ENCODE peak calls at places on chromosomes 6 and 20, in five cellular contexts. S is transverse colon, W is breast epithelium, C is ascending aorta, N is left lung. E is an unnamed sample.

GRCh38 chr20:6765469-6766058 is 1.9 kb upstream of the BMP2 start:
- DNase-seq in S (no peak), W (no peak), C (no peak), N (no peak), E (no peak)

GRCh38 chr6:72649032-72649984 is 27.4 kb downstream of the KCNQ5 start:
- DNase-seq in S (no peak), W (no peak), C (no peak), N (no peak), E (no peak)

GRCh38 chr20:8401491-8401890 is 269.4 kb downstream of the PLCB1 start:
- DNase-seq in S (no peak), W (no peak), C (no peak), N (no peak), E (no peak)

GRCh38 chr6:2899596-2899995 is 3.5 kb downstream of the SERPINB9 start:
- DNase-seq in S (no peak), W (no peak), C (no peak), N (no peak), E (no peak)

GRCh38 chr6:121868191-121868590 is 432.7 kb downstream of the GJA1 start:
- DNase-seq in S (no peak), W (no peak), C (no peak), N (no peak), E (no peak)

GRCh38 chr6:33428219-33428890 is 8.5 kb downstream of the SYNGAP1 start:
- DNase-seq in S (peak; percentile 37), W (no peak), C (no peak), N (no peak), E (no peak)

GRCh38 chr6:28215425-28215824 is 9.7 kb upstream of the ZSCAN9 start:
- DNase-seq in S (peak; percentile 56), W (no peak), C (no peak), N (no peak), E (no peak)

GRCh38 chr20:50572922-50573777 is 63.0 kb downstream of the PTPN1 start:
- DNase-seq in S (no peak), W (no peak), C (peak; percentile 89), N (no peak), E (no peak)

GRCh38 chr6:5981274-5982026 is 25.3 kb downstream of the NRN1 start:
- DNase-seq in S (no peak), W (no peak), C (no peak), N (no peak), E (no peak)

GRCh38 chr6:149924933-149925252 is 2.0 kb upstream of the RAET1G start:
- DNase-seq in S (no peak), W (no peak), C (no peak), N (no peak), E (no peak)

GRCh38 chr6:113564401-113565161 is 292.6 kb upstream of the MARCKS start:
- DNase-seq in S (peak; percentile 65), W (peak; percentile 60), C (peak; percentile 76), N (peak; percentile 86), E (no peak)

GRCh38 chr6:166774292-166774691 is 147.2 kb upstream of the RPS6KA2 start:
- DNase-seq in S (no peak), W (no peak), C (no peak), N (no peak), E (no peak)

GRCh38 chr6:163187201-163187600 is 227.3 kb upstream of the QKI start:
- DNase-seq in S (no peak), W (no peak), C (no peak), N (no peak), E (no peak)

GRCh38 chr6:143513410-143513809 is 1.9 kb upstream of the FUCA2 start:
- DNase-seq in S (peak; percentile 65), W (no peak), C (no peak), N (no peak), E (peak; percentile 42)

GRCh38 chr6:50087231-50087954 is 37.7 kb upstream of the DEFB112 start:
- DNase-seq in S (no peak), W (no peak), C (no peak), N (no peak), E (no peak)

GRCh38 chr20:47358672-47359532 is 2.4 kb upstream of the ZMYND8 start:
- DNase-seq in S (peak; percentile 88), W (peak; percentile 97), C (peak; percentile 94), N (peak; percentile 76), E (no peak)

GRCh38 chr20:23241416-23241815 is 109.2 kb upstream of the NXT1 start:
- DNase-seq in S (no peak), W (no peak), C (no peak), N (no peak), E (no peak)

GRCh38 chr6:125415921-125416320 is 114.2 kb upstream of the HDDC2 start:
- DNase-seq in S (no peak), W (no peak), C (no peak), N (no peak), E (no peak)

GRCh38 chr6:127192911-127193503 is 73.7 kb upstream of the RNF146 start:
- DNase-seq in S (no peak), W (no peak), C (no peak), N (no peak), E (no peak)

GRCh38 chr6:39387785-39388184 is 65.3 kb upstream of the KCNK16 start:
- DNase-seq in S (no peak), W (no peak), C (no peak), N (no peak), E (no peak)

GRCh38 chr20:60095456-60095855 is 137.2 kb downstream of the CDH26 start:
- DNase-seq in S (no peak), W (no peak), C (no peak), N (no peak), E (no peak)

GRCh38 chr6:2738373-2738979 is 12.2 kb downstream of the MYLK4 start:
- DNase-seq in S (peak; percentile 25), W (no peak), C (peak; percentile 78), N (no peak), E (peak; percentile 27)

GRCh38 chr20:20078041-20078440 is 25.7 kb downstream of the CFAP61 start:
- DNase-seq in S (no peak), W (no peak), C (no peak), N (no peak), E (no peak)

GRCh38 chr20:62749851-62750445 is 41.3 kb downstream of the NTSR1 start:
- DNase-seq in S (no peak), W (no peak), C (no peak), N (peak; percentile 45), E (no peak)

GRCh38 chr20:18527339-18527738 is 19.6 kb downstream of the SEC23B start:
- DNase-seq in S (no peak), W (no peak), C (no peak), N (no peak), E (no peak)
- H3K27ac ChIP-seq in S (no peak overlapping the region), W (no peak overlapping the region), C (no peak overlapping the region), N (no peak overlapping the region), E (no peak overlapping the region)

DNA sequence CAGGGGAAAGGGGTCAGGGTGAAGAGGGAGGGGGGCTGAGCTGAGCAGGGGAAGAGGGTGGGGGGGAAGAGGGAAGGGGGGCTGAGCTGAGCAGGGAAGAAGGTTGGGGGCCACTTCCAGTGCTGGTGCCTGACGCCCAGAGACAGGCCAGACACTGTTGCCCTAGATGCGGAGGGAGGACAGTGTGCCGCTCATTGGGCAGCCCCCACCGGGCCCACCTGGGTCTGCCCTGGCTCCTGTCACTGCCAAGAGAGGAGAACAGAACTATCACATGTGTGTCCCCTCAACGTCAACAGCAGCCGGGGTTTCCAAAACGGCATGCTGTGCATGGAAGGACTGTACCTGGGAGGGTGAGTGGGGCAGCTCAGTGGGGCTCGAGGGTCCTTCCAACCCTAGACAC is 342.1 kb downstream of the CDH4 start:
- DNase-seq in S (no peak), W (no peak), C (no peak), N (no peak), E (no peak)
- H3K9me3 ChIP-seq in S (peaks cover 5% of the 10 kb centered on the region), W (peaks cover 26% of the 10 kb centered on the region), C (peaks cover 22% of the 10 kb centered on the region), N (peaks cover 66% of the 10 kb centered on the region), E (peaks cover 5% of the 10 kb centered on the region)

GRCh38 chr6:35730745-35731413 is 6.0 kb upstream of the ARMC12 start:
- DNase-seq in S (no peak), W (no peak), C (no peak), N (no peak), E (no peak)
- H3K27ac ChIP-seq in S (peak overlapping the region; percentile 100), W (peak overlapping the region; percentile 99), C (peak overlapping the region; percentile 100), N (peak overlapping the region; percentile 98), E (peak overlapping the region; percentile 96)

GRCh38 chr6:169932491-169932890 is 181.1 kb downstream of the ERMARD start:
- DNase-seq in S (no peak), W (no peak), C (no peak), N (no peak), E (no peak)

GRCh38 chr6:169933839-169934698 is 182.6 kb downstream of the ERMARD start:
- DNase-seq in S (peak; percentile 55), W (peak; percentile 39), C (no peak), N (peak; percentile 77), E (no peak)

GRCh38 chr6:169933251-169933821 is 181.9 kb downstream of the ERMARD start:
- DNase-seq in S (peak; percentile 23), W (peak; percentile 44), C (no peak), N (no peak), E (no peak)

GRCh38 chr6:169930799-169931198 is 179.4 kb downstream of the ERMARD start:
- DNase-seq in S (no peak), W (no peak), C (no peak), N (no peak), E (no peak)

DNA sequence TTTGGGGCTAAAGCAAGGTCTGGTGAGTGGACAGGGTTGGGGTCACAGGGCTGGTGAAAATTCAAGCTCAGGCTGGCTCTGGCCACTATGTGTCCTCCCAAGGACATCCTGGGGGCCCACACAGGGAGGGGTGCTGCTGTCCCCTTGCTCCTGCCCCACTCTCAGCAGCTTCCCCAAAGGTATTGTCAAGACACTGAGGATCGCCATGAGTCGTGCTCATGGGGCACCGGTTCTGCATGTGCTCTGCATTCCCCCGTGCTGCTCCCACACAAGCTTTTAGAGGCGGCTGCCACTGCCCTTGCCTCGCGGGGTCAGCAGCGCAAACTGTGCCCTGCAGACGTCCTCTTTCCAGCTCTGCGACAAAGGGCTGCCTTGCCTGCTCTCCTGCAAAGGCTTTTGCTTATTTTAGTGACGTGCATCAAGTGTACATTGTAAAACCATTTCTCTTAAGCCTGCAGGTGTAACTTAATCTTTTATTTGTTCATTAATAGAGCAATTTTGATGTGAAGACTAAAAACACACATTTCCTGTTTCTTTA is 179.9 kb downstream of the ERMARD start:
- DNase-seq in S (no peak), W (no peak), C (no peak), N (no peak), E (no peak)
- H3K9me3 ChIP-seq in S (no peaks in the 10 kb centered on the region), W (no peaks in the 10 kb centered on the region), C (no peaks in the 10 kb centered on the region), N (no peaks in the 10 kb centered on the region), E (no peaks in the 10 kb centered on the region)

GRCh38 chr6:111410371-111410770 is 72.6 kb downstream of the REV3L start:
- DNase-seq in S (no peak), W (no peak), C (no peak), N (no peak), E (no peak)

GRCh38 chr6:111411046-111411445 is 72.0 kb downstream of the REV3L start:
- DNase-seq in S (no peak), W (no peak), C (no peak), N (no peak), E (no peak)

GRCh38 chr6:111414373-111414772 is 68.6 kb downstream of the REV3L start:
- DNase-seq in S (no peak), W (no peak), C (no peak), N (no peak), E (no peak)

GRCh38 chr6:111409430-111409829 is 73.6 kb downstream of the REV3L start:
- DNase-seq in S (no peak), W (no peak), C (no peak), N (no peak), E (no peak)

GRCh38 chr6:111411978-111412574 is 70.9 kb downstream of the REV3L start:
- DNase-seq in S (no peak), W (no peak), C (no peak), N (no peak), E (no peak)
- H3K27ac ChIP-seq in S (no peak overlapping the region), W (no peak overlapping the region), C (no peak overlapping the region), N (no peak overlapping the region), E (no peak overlapping the region)

GRCh38 chr6:82488403-82488802 is 124.8 kb downstream of the TPBG start:
- DNase-seq in S (no peak), W (no peak), C (no peak), N (no peak), E (no peak)
- H3K9me3 ChIP-seq in S (peaks cover 11% of the 10 kb centered on the region), W (peaks cover 34% of the 10 kb centered on the region), C (peaks cover 29% of the 10 kb centered on the region), N (peaks cover 63% of the 10 kb centered on the region), E (peaks cover 6% of the 10 kb centered on the region)